ENCODE peak calls at places on chromosomes 11 and 22, in four cellular contexts. J is NCI-H1105 treated with DMSO at 0.1 percent for 48 hours; W is smooth muscle cell of the brain vasculature; H is stimulated activated CD8-positive, alpha-beta memory T cell treated with anti-CD3 and anti-CD28 coated beads, Interleukin-15, amount 100 ng/mL, for 1 hour. T is an unnamed sample.

GRCh38 chr22:22210375-22210774 is 34.2 kb upstream of the VPREB1 start:
- DNase-seq in W (no peak), J (no peak), H (no peak), T (peak; percentile 70)

GRCh38 chr11:103043826-103044688 is 47.9 kb downstream of the DCUN1D5 start:
- DNase-seq in J (no peak), H (no peak), W (no peak), T (no peak)

GRCh38 chr11:124769804-124770774 is 8.0 kb upstream of the ESAM start:
- DNase-seq in H (no peak), J (no peak), W (no peak), T (peak; percentile 84)

GRCh38 chr11:57566035-57566504 is 1.4 kb downstream of the UBE2L6 start:
- DNase-seq in H (no peak), J (no peak), W (no peak), T (peak; percentile 52)

GRCh38 chr22:46528121-46528610 is 9.3 kb downstream of the CELSR1 start:
- DNase-seq in H (no peak), W (no peak), J (no peak), T (peak; percentile 30)

GRCh38 chr22:42646569-42647525 is 2.3 kb downstream of the CYB5R3 start:
- DNase-seq in H (no peak), W (no peak), J (peak; percentile 34), T (no peak)

GRCh38 chr11:11981840-11982239 is 26.6 kb downstream of the DKK3 start:
- DNase-seq in W (no peak), H (no peak), J (no peak), T (no peak)

GRCh38 chr11:125401235-125401634 is 94.8 kb downstream of the FEZ1 start:
- DNase-seq in W (no peak), J (no peak), H (no peak), T (no peak)

GRCh38 chr11:111691731-111692130 is 74.5 kb downstream of the PPP2R1B start:
- DNase-seq in J (no peak), H (no peak), W (no peak), T (no peak)

GRCh38 chr11:75246673-75247350 is 6.2 kb downstream of the TPBGL start:
- DNase-seq in H (no peak), W (no peak), J (no peak), T (no peak)

GRCh38 chr11:50187220-50187619 is 154.5 kb downstream of the OR4C45 start:
- DNase-seq in W (no peak), H (no peak), J (no peak), T (no peak)

GRCh38 chr11:128188346-128189115 is 398.8 kb downstream of the ETS1 start:
- DNase-seq in H (no peak), J (no peak), W (no peak), T (no peak)

GRCh38 chr22:44026066-44026629 is 2.0 kb downstream of the PARVB start:
- DNase-seq in W (no peak), H (no peak), J (no peak), T (no peak)

GRCh38 chr11:65562788-65563187 is 4.6 kb upstream of the LTBP3 start:
- DNase-seq in H (no peak), J (no peak), W (no peak), T (no peak)

T was measured in LHCN-M2.